ENCODE peak calls at places on chromosome 3, in four cellular contexts. E is kidney, R is Calu3, O is WERI-Rb-1. J is an unnamed sample.

GRCh38 chr3:52865994-52866393 is 31.2 kb upstream of the MUSTN1 start:
- DNase-seq in R (no peak), E (no peak), O (no peak), J (no peak)

GRCh38 chr3:55042591-55042990 is 114.7 kb upstream of the LRTM1 start:
- DNase-seq in R (no peak), O (no peak), E (no peak), J (no peak)

GRCh38 chr3:48715179-48715800 is 1.7 kb downstream of the IP6K2 start:
- DNase-seq in R (no peak), E (no peak), O (no peak), J (peak; percentile 18)

GRCh38 chr3:182697345-182697919 is 95.9 kb upstream of the ATP11B start:
- DNase-seq in R (no peak), E (no peak), O (no peak), J (no peak)

GRCh38 chr3:177108648-177109047 is 88.6 kb downstream of the TBL1XR1 start:
- DNase-seq in R (no peak), O (no peak), E (no peak), J (no peak)

GRCh38 chr3:10238330-10238995 is 9.8 kb upstream of the TATDN2 start:
- DNase-seq in R (no peak), O (no peak), E (no peak), J (no peak)

GRCh38 chr3:117483839-117484238 is 774.3 kb downstream of the TUSC7 start:
- DNase-seq in O (no peak), R (no peak), E (no peak), J (no peak)

GRCh38 chr3:150602426-150603089 is 563 bp upstream of the SELENOT start:
- DNase-seq in O (no peak), R (no peak), E (no peak), J (no peak)

GRCh38 chr3:9398715-9399708 is 1.6 kb downstream of the SETD5 start:
- DNase-seq in R (no peak), E (no peak), O (no peak), J (no peak)

GRCh38 chr3:89692601-89693000 is 585.2 kb downstream of the EPHA3 start:
- DNase-seq in E (no peak), O (no peak), R (no peak), J (no peak)

GRCh38 chr3:8464668-8465067 is 37.0 kb upstream of the LMCD1 start:
- DNase-seq in O (no peak), R (no peak), E (no peak), J (no peak)

GRCh38 chr3:56423537-56424209 is 44.6 kb downstream of the ERC2 start:
- DNase-seq in O (no peak), E (no peak), R (no peak), J (no peak)

GRCh38 chr3:146491303-146491702 is 21.9 kb upstream of the PLSCR2 start:
- DNase-seq in E (no peak), R (no peak), O (no peak), J (no peak)

GRCh38 chr3:159787191-159787590 is 201.4 kb upstream of the IL12A start:
- DNase-seq in O (no peak), E (no peak), R (peak; percentile 66), J (no peak)

GRCh38 chr3:132180337-132180791 is 136.8 kb upstream of the ACP3 start:
- DNase-seq in O (no peak), E (no peak), R (peak; percentile 74), J (peak; percentile 19)

GRCh38 chr3:132174500-132174899 is 139.7 kb upstream of the CPNE4 start:
- DNase-seq in O (no peak), E (no peak), R (no peak), J (no peak)
- TF ChIP-seq CTCF in O (no peak), E (no peak), R (no peak), J (no peak)

GRCh38 chr3:189974372-189974771 is 146.3 kb downstream of the P3H2 start:
- DNase-seq in E (peak; percentile 81), O (no peak), R (no peak), J (no peak)
- TF ChIP-seq CTCF in E (no peak), O (no peak), R (no peak), J (no peak)

GRCh38 chr3:167913218-167913902 is 177.8 kb downstream of the SERPINI1 start:
- DNase-seq in E (no peak), R (no peak), O (peak; percentile 30), J (peak; percentile 7)
- TF ChIP-seq CTCF in E (no peak), R (no peak), O (no peak), J (no peak)

GRCh38 chr3:32334675-32335074 is 57.0 kb upstream of the CMTM7 start:
- DNase-seq in E (no peak), O (peak; percentile 38), R (no peak), J (no peak)
- TF ChIP-seq CTCF in E (peak; percentile 16), O (peak; percentile 74), R (no peak), J (peak; percentile 14)

GRCh38 chr3:195198424-195199346 is 72.3 kb downstream of the XXYLT1 start:
- DNase-seq in R (no peak), E (peak; percentile 48), O (no peak), J (no peak)

GRCh38 chr3:195194559-195195161 is 76.3 kb downstream of the XXYLT1 start:
- DNase-seq in O (no peak), E (no peak), R (no peak), J (no peak)

GRCh38 chr3:195196266-195196665 is 74.7 kb downstream of the XXYLT1 start:
- DNase-seq in E (peak; percentile 39), R (no peak), O (no peak), J (no peak)

GRCh38 chr3:195197764-195198423 is 73.1 kb downstream of the XXYLT1 start:
- DNase-seq in E (peak; percentile 25), O (peak; percentile 23), R (peak; percentile 30), J (no peak)

DNA sequence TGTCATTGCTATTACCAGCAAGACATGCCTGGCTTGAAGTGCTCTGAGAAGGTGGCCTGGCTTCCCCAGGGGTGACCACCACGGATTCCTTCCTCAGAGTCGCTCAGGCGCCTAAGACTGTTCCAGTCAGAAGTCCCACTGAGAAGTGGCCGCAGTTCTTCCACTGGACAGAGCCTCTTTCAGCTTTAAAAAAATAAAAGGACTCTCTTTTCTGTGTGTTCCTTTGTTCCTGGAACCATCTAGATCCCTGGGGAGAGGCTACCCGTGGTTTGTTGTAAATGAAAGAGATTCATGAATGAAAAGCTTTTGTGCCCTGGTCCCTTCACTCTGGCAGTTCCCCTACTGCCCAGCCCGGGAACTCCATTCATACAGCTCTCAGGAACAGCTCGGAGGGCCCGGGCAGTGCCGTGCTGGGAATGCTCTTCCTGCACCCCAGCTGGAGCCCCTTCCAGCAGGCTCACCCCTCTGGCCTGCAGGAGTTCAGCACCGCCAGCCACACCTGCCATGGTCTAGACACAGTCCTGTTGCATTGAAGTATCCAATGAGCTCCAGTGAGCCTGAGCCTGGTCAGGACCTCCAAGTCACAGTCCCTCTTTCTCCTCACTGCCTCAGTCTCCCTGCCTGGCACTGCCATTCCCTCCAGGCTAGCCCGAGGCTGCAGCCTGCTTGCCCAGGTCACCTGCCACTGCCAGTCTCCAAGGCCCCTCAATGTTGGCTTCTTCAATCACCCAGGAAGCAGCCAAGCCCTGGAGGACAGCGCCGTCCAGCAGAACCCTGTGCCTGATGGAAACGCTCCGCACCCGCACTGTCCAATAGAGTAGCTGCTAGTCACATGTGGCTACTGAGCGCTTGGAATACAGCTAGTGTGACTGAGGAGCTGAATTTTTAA is 75.4 kb downstream of the XXYLT1 start:
- DNase-seq in O (no peak), E (peak; percentile 63), R (no peak), J (no peak)
- TF ChIP-seq CTCF in O (no peak), E (no peak), R (no peak), J (no peak)

DNA sequence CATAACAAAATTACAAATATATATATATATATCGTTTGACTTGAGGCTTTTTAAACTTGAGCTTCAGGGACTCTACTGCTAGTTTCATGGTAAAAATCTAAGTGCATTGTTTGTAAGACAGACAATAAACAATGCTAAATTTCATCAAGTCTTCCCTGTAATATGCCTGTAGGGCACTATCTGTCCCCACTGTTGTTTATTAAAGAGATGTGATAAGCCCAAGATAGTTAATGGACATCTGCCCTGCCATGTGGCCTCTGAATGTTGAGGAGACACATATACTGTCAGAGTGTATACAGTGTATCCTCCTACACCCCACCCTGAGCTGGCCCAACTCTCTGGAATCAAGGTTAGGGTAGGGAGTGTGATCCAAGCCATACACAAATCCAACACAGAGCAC is 15.1 kb upstream of the EIF1B start:
- DNase-seq in O (no peak), E (no peak), R (no peak), J (no peak)
- TF ChIP-seq CTCF in O (no peak), E (no peak), R (no peak), J (no peak)

GRCh38 chr3:138114431-138114918 is 933 bp downstream of the DZIP1L start:
- DNase-seq in E (peak; percentile 72), R (peak; percentile 26), O (peak; percentile 60), J (peak; percentile 18)

GRCh38 chr3:138124188-138124587 is 8.0 kb downstream of the A4GNT start:
- DNase-seq in O (no peak), R (no peak), E (no peak), J (no peak)

GRCh38 chr3:138124689-138125420 is 7.3 kb downstream of the A4GNT start:
- DNase-seq in E (no peak), O (no peak), R (no peak), J (no peak)

GRCh38 chr3:138114988-138115971 is at the start of gene DZIP1L:
- DNase-seq in O (peak; percentile 94), R (peak; percentile 85), E (peak; percentile 91), J (peak; percentile 77)

GRCh38 chr3:138118863-138119766 is 3.7 kb upstream of the DZIP1L start:
- DNase-seq in O (peak; percentile 88), R (peak; percentile 94), E (no peak), J (peak; percentile 82)
- TF ChIP-seq CTCF in O (peak; percentile 86), R (peak; percentile 91), E (peak; percentile 94), J (peak; percentile 65)

GRCh38 chr3:38348903-38349302 is 2.3 kb downstream of the XYLB start:
- DNase-seq in R (no peak), O (no peak), E (no peak), J (no peak)

GRCh38 chr3:38345879-38346583 is 554 bp upstream of the XYLB start:
- DNase-seq in O (no peak), R (no peak), E (no peak), J (no peak)

GRCh38 chr3:38347421-38348200 is 1.0 kb downstream of the XYLB start:
- DNase-seq in R (peak; percentile 5), O (no peak), E (no peak), J (no peak)

GRCh38 chr3:38346584-38347410 is at the start of gene XYLB:
- DNase-seq in O (peak; percentile 86), R (peak; percentile 91), E (peak; percentile 93), J (peak; percentile 89)

DNA sequence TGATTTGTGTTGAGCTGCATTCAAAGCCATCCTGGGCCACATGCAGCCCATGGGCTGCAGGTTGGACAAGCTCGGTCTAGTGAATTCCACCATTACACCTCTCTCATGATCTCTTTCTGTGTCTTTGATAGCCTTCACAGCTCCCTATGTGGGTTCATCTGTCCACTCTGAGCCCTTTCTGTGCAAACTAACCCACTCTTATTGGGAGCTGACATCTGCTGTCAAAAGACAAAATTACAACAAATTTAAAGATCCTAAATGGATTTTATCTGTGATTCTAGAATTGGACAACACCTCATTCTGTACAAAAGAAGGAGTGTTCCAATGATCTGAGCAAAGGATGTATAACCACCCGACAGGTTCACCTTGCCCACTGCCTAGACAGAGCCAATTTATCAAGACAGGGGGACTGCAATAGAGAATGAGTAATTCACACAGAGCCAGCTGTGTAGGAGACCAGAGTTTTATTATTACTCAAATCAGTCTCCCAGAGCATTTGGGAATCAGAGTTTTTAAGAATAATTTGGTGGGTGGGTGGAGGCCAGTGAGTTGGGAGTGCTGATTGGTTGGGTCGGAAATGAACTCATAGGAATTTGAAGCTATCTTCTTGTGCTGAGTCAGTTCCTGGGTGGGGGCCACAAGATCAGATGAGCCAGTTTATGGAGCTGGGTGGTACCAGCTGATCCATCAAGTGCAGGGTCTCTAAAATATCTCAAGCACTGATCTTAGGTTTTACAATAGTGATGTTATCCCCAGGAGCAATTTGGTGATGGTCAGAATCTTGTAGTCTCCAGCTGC is 2.6 kb upstream of the XYLB start:
- DNase-seq in E (no peak), O (no peak), R (no peak), J (no peak)
- TF ChIP-seq CTCF in E (no peak), O (no peak), R (no peak), J (no peak)

GRCh38 chr3:13145131-13145825 is 72.0 kb upstream of the IQSEC1 start:
- DNase-seq in O (peak; percentile 23), E (peak; percentile 41), R (peak; percentile 16), J (no peak)
- TF ChIP-seq CTCF in O (peak; percentile 28), E (no peak), R (no peak), J (no peak)